ENCODE peak calls at places on chromosomes 12 and 14, in ten cellular contexts. D is NCI-H774; A is ACHN; M is AG04450; L is Daoy; Q is ecto neural progenitor cell; Y is activated CD8-positive, alpha-beta memory T cell treated with anti-CD3 and anti-CD28 coated beads for 1 hour; O is OCI-M1; S is AG10803; P is A172. U is an unnamed sample.

GRCh38 chr12:4763549-4763948 is 43.3 kb downstream of the GALNT8 start:
- DNase-seq in L (peak; percentile 94), D (peak; percentile 93), M (no peak), Y (no peak), Q (peak; percentile 94), A (no peak), O (no peak), P (no peak), S (no peak), U (no peak)

GRCh38 chr12:5808956-5809355 is 136.1 kb downstream of the ANO2 start:
- DNase-seq in P (peak; percentile 95), A (peak; percentile 100), L (peak; percentile 97), Y (no peak), D (no peak), Q (no peak), S (peak; percentile 94), M (no peak), O (no peak), U (peak; percentile 97)

GRCh38 chr12:93011100-93011499 is 82.0 kb upstream of the EEA1 start:
- DNase-seq in O (no peak), Q (no peak), P (peak; percentile 47), D (no peak), S (no peak), M (no peak), Y (no peak), A (peak; percentile 57), L (peak; percentile 38), U (peak; percentile 58)

GRCh38 chr14:95085321-95085720 is 72.0 kb downstream of the DICER1 start:
- DNase-seq in O (no peak), Y (no peak), A (no peak), Q (no peak), M (no peak), L (no peak), S (no peak), P (no peak), D (no peak), U (no peak)

GRCh38 chr12:46266869-46267617 is 1.8 kb downstream of the SLC38A1 start:
- DNase-seq in S (peak; percentile 61), D (peak; percentile 50), A (peak; percentile 85), Y (peak; percentile 35), Q (peak; percentile 80), M (no peak), L (peak; percentile 71), O (no peak), P (peak; percentile 53), U (peak; percentile 72)

GRCh38 chr14:92783813-92784431 is 10.2 kb upstream of the GOLGA5 start:
- DNase-seq in P (peak; percentile 33), O (peak; percentile 75), D (peak; percentile 52), Y (no peak), Q (no peak), M (peak; percentile 30), A (peak; percentile 68), L (peak; percentile 32), S (peak; percentile 68), U (peak; percentile 64)

GRCh38 chr14:91154851-91155625 is 41.2 kb downstream of the DGLUCY start:
- DNase-seq in Y (peak; percentile 11), L (peak; percentile 89), D (peak; percentile 18), A (peak; percentile 83), Q (no peak), S (peak; percentile 58), P (peak; percentile 56), O (peak; percentile 49), M (peak; percentile 20), U (peak; percentile 83)

GRCh38 chr14:67533754-67534085 is 630 bp downstream of the PLEKHH1 start:
- DNase-seq in O (no peak), M (no peak), D (no peak), A (no peak), P (no peak), S (no peak), Y (no peak), Q (no peak), L (no peak), U (no peak)

GRCh38 chr12:120814203-120814902 is 88.7 kb downstream of the ACADS start:
- DNase-seq in S (no peak), Y (no peak), M (no peak), L (no peak), P (no peak), O (no peak), A (no peak), Q (no peak), D (no peak), U (no peak)

GRCh38 chr12:27966870-27967269 is 5.7 kb downstream of the PTHLH start:
- DNase-seq in Q (no peak), L (peak; percentile 93), A (peak; percentile 99), O (peak; percentile 70), M (peak; percentile 92), Y (no peak), P (peak; percentile 96), D (no peak), S (peak; percentile 94), U (peak; percentile 97)

GRCh38 chr12:104825408-104825807 is 132.7 kb downstream of the SLC41A2 start:
- DNase-seq in S (no peak), D (no peak), Q (no peak), L (no peak), O (peak; percentile 14), P (no peak), A (no peak), M (no peak), Y (no peak), U (no peak)

GRCh38 chr14:71532349-71532748 is 399.9 kb upstream of the RGS6 start:
- DNase-seq in P (peak; percentile 31), M (no peak), Q (no peak), Y (no peak), O (no peak), S (peak; percentile 65), A (no peak), D (no peak), L (peak; percentile 92), U (peak; percentile 81)

GRCh38 chr12:70196732-70197361 is 46.4 kb upstream of the CNOT2 start:
- DNase-seq in Y (no peak), P (no peak), D (no peak), A (no peak), Q (no peak), O (peak; percentile 74), L (no peak), S (peak; percentile 61), M (no peak), U (no peak)

GRCh38 chr12:92570056-92570753 is 132.6 kb upstream of the PLEKHG7 start:
- DNase-seq in M (peak; percentile 77), S (peak; percentile 82), P (peak; percentile 74), A (peak; percentile 84), Q (peak; percentile 63), L (peak; percentile 68), D (peak; percentile 79), O (peak; percentile 78), Y (no peak), U (peak; percentile 81)

GRCh38 chr12:116361404-116362223 is 84.1 kb upstream of the MED13L start:
- DNase-seq in O (no peak), P (no peak), M (no peak), Q (no peak), S (no peak), A (no peak), D (peak; percentile 76), L (no peak), Y (no peak), U (no peak)

GRCh38 chr12:120997448-120997847 is 18.8 kb downstream of the C12orf43 start:
- DNase-seq in L (no peak), Q (no peak), P (no peak), Y (no peak), M (no peak), A (no peak), S (no peak), D (no peak), O (no peak), U (no peak)

GRCh38 chr14:89270439-89271227 is 146.4 kb downstream of the FOXN3 start:
- DNase-seq in M (no peak), P (no peak), L (no peak), O (no peak), Q (no peak), S (no peak), A (no peak), Y (no peak), D (no peak), U (no peak)

GRCh38 chr12:120363274-120363855 is 5.6 kb downstream of the MSI1 start:
- DNase-seq in M (no peak), O (no peak), P (no peak), Y (no peak), A (no peak), D (no peak), Q (no peak), L (no peak), S (no peak), U (no peak)

GRCh38 chr14:74905595-74906142 is 17.4 kb downstream of the RPS6KL1 start:
- DNase-seq in O (peak; percentile 68), M (no peak), A (peak; percentile 48), Y (peak; percentile 74), L (peak; percentile 68), D (no peak), S (peak; percentile 51), Q (peak; percentile 82), P (peak; percentile 15), U (peak; percentile 40)

GRCh38 chr14:60327447-60328331 is 78.7 kb downstream of the PPM1A start:
- DNase-seq in Q (peak; percentile 63), P (no peak), O (peak; percentile 10), A (peak; percentile 10), L (peak; percentile 32), M (no peak), Y (no peak), D (no peak), S (peak; percentile 4), U (no peak)

GRCh38 chr12:38823743-38824142 is 81.6 kb downstream of the CPNE8 start:
- DNase-seq in S (peak; percentile 14), P (peak; percentile 8), Q (no peak), M (no peak), O (no peak), A (no peak), Y (no peak), L (peak; percentile 28), D (no peak), U (peak; percentile 6)

GRCh38 chr12:125330645-125331341 is 265.6 kb downstream of the AACS start:
- DNase-seq in S (peak; percentile 17), L (peak; percentile 78), Y (peak; percentile 24), O (peak; percentile 74), D (peak; percentile 29), Q (peak; percentile 97), P (peak; percentile 3), M (no peak), A (peak; percentile 62), U (peak; percentile 20)

GRCh38 chr12:65827827-65828231 is 3.5 kb downstream of the HMGA2 start:
- DNase-seq in O (no peak), L (peak; percentile 17), S (no peak), Y (no peak), D (no peak), M (no peak), A (peak; percentile 52), P (no peak), Q (no peak), U (no peak)

GRCh38 chr12:46904406-46905240 is 78.8 kb upstream of the SLC38A4 start:
- DNase-seq in Y (no peak), M (no peak), P (no peak), L (no peak), D (no peak), Q (no peak), O (no peak), A (no peak), S (peak; percentile 78), U (peak; percentile 37)

GRCh38 chr14:72463291-72463866 is 430.5 kb downstream of the DPF3 start:
- DNase-seq in A (no peak), D (no peak), O (no peak), L (peak; percentile 51), Y (no peak), P (peak; percentile 71), S (no peak), M (no peak), Q (no peak), U (peak; percentile 90)

GRCh38 chr12:131617596-131618302 is 93.1 kb upstream of the SFSWAP start:
- DNase-seq in S (no peak), M (no peak), P (no peak), L (no peak), Y (no peak), Q (no peak), A (no peak), O (no peak), D (no peak), U (no peak)

GRCh38 chr14:36068777-36069534 is 107.6 kb downstream of the PTCSC3 start:
- DNase-seq in L (peak; percentile 54), P (peak; percentile 35), O (no peak), A (peak; percentile 45), S (peak; percentile 84), Y (no peak), D (no peak), Q (no peak), M (no peak), U (peak; percentile 59)

GRCh38 chr14:64654072-64654899 is 49.9 kb upstream of the PLEKHG3 start:
- DNase-seq in S (peak; percentile 92), Y (no peak), Q (no peak), M (peak; percentile 74), O (peak; percentile 38), P (peak; percentile 75), D (peak; percentile 12), A (no peak), L (peak; percentile 89), U (peak; percentile 78)

U was measured in M059J.